ENCODE peak calls at places on chromosomes 7 and 10, in ten cellular contexts. O is activated T-cell treated with anti-CD3 and anti-CD28 coated beads, Interleukin-2, amount 50 U/mL, for 72 hours; A is activated naive CD4-positive, alpha-beta T cell; N is NCI-H1092; M is iris pigment epithelial cell; R is EL; K is NCI-H1436 treated with DMSO at 0.1 percent for 48 hours; X is heart right ventricle; D is brain pericyte; E is lower lobe of right lung. U is an unnamed sample.

GRCh38 chr10:10605551-10606081 is 412.1 kb upstream of the CELF2 start:
- DNase-seq in O (no peak), A (no peak), N (no peak), M (peak; percentile 96), R (peak; percentile 62), K (no peak), X (no peak), D (no peak), E (no peak), U (no peak)

GRCh38 chr10:64261092-64261491 is 739.9 kb downstream of the REEP3 start:
- DNase-seq in O (no peak), A (no peak), N (no peak), M (no peak), R (no peak), K (no peak), X (no peak), D (no peak), E (no peak), U (no peak)

GRCh38 chr7:151631968-151632749 is 112.5 kb upstream of the RHEB start:
- DNase-seq in O (peak; percentile 96), A (peak; percentile 90), N (peak; percentile 76), M (peak; percentile 82), R (peak; percentile 79), K (no peak), X (peak; percentile 84), D (no peak), E (peak; percentile 92), U (peak; percentile 80)

GRCh38 chr7:82185443-82185842 is 258.1 kb downstream of the CACNA2D1 start:
- DNase-seq in O (no peak), A (no peak), N (no peak), M (no peak), R (no peak), K (no peak), X (no peak), D (no peak), E (no peak), U (no peak)

GRCh38 chr10:89518108-89518507 is 17.3 kb downstream of the SLC16A12 start:
- DNase-seq in O (no peak), A (no peak), N (no peak), M (no peak), R (no peak), K (no peak), X (no peak), D (no peak), E (no peak), U (no peak)

GRCh38 chr7:12436896-12437535 is 33.4 kb upstream of the VWDE start:
- DNase-seq in O (no peak), A (no peak), N (peak; percentile 93), M (peak; percentile 82), R (peak; percentile 56), K (peak; percentile 94), X (no peak), D (no peak), E (no peak), U (peak; percentile 37)

GRCh38 chr10:103504181-103504783 is 10.8 kb downstream of the NEURL1 start:
- DNase-seq in O (peak; percentile 57), A (peak; percentile 6), N (no peak), M (peak; percentile 99), R (peak; percentile 92), K (no peak), X (no peak), D (peak; percentile 83), E (no peak), U (no peak)

GRCh38 chr10:132528064-132528800 is 9.4 kb upstream of the INPP5A start:
- DNase-seq in O (no peak), A (no peak), N (no peak), M (no peak), R (no peak), K (no peak), X (peak; percentile 2), D (no peak), E (peak; percentile 28), U (no peak)

GRCh38 chr10:48399056-48399541 is 92.6 kb downstream of the MAPK8 start:
- DNase-seq in O (no peak), A (no peak), N (no peak), M (peak; percentile 29), R (no peak), K (no peak), X (no peak), D (no peak), E (no peak), U (no peak)

GRCh38 chr10:52701647-52702046 is 70.9 kb downstream of the MBL2 start:
- DNase-seq in O (no peak), A (no peak), N (no peak), M (peak; percentile 16), R (no peak), K (no peak), X (no peak), D (no peak), E (no peak), U (no peak)

GRCh38 chr7:154472332-154472731 is 420.1 kb downstream of the DPP6 start:
- DNase-seq in O (no peak), A (no peak), N (no peak), M (no peak), R (no peak), K (no peak), X (no peak), D (no peak), E (no peak), U (no peak)

GRCh38 chr7:114857605-114858004 is 64.3 kb upstream of the MDFIC start:
- DNase-seq in O (no peak), A (no peak), N (no peak), M (peak; percentile 10), R (no peak), K (no peak), X (no peak), D (no peak), E (no peak), U (no peak)